ENCODE peak calls at places on chromosomes 1 and 21, in five cellular contexts. F is IMR-90, O is H9, N is H1, T is trophoblast cell. Y is an unnamed sample.

GRCh38 chr21:45562401-45562800 is 20.2 kb upstream of the SLC19A1 start:
- DNase-seq in F (peak), O (peak), N (peak), T (no peak), Y (no peak)

GRCh38 chr1:197902131-197902453 is 338 bp upstream of the C1orf53 start:
- DNase-seq in F (no peak), O (no peak), N (no peak), T (no peak), Y (no peak)

GRCh38 chr1:13539683-13540082 is 25.9 kb upstream of the LRRC38 start:
- DNase-seq in F (no peak), O (no peak), N (no peak), T (no peak), Y (no peak)

GRCh38 chr21:41648591-41649031 is 118.2 kb downstream of the RIPK4 start:
- DNase-seq in F (peak), O (no peak), N (no peak), T (no peak), Y (no peak)

GRCh38 chr1:203661572-203661971 is 34.9 kb downstream of the ATP2B4 start:
- DNase-seq in F (no peak), O (no peak), N (no peak), T (no peak), Y (no peak)

GRCh38 chr1:89213347-89213746 is 14.6 kb upstream of the GBP4 start:
- DNase-seq in F (no peak), O (no peak), N (no peak), T (no peak), Y (no peak)

GRCh38 chr21:45994086-45994661 is 12.6 kb downstream of the COL6A1 start:
- DNase-seq in F (no peak), O (no peak), N (no peak), T (no peak), Y (no peak)

GRCh38 chr1:153526132-153526543 is 9.7 kb downstream of the S100A6 start:
- DNase-seq in F (no peak), O (no peak), N (no peak), T (no peak), Y (no peak)

GRCh38 chr1:210400043-210400840 is 71.5 kb downstream of the HHAT start:
- DNase-seq in F (peak), O (peak), N (peak), T (peak), Y (peak)

GRCh38 chr1:44807364-44808062 is 362 bp upstream of the DYNLT4 start:
- DNase-seq in F (peak), O (peak), N (no peak), T (peak), Y (peak)

GRCh38 chr1:21667348-21668231 is 1.6 kb downstream of the RAP1GAP start:
- DNase-seq in F (no peak), O (no peak), N (no peak), T (no peak), Y (no peak)

GRCh38 chr21:34582506-34583150 is 32.3 kb downstream of the RCAN1 start:
- DNase-seq in F (peak), O (peak), N (no peak), T (peak), Y (peak)

GRCh38 chr1:160795951-160796383 is at the start of gene LY9:
- DNase-seq in F (no peak), O (no peak), N (no peak), T (peak), Y (no peak)

GRCh38 chr1:42171679-42172266 is 7.2 kb upstream of the GUCA2A start:
- DNase-seq in F (no peak), O (no peak), N (no peak), T (peak), Y (no peak)

GRCh38 chr1:40795811-40796586 is 12.4 kb downstream of the KCNQ4 start:
- DNase-seq in F (no peak), O (no peak), N (no peak), T (no peak), Y (no peak)

GRCh38 chr1:109719337-109719837 is 7.3 kb downstream of the GSTM5 start:
- DNase-seq in F (peak), O (no peak), N (no peak), T (no peak), Y (no peak)

GRCh38 chr1:110606784-110607662 is 865 bp upstream of the KCNA2 start:
- DNase-seq in F (no peak), O (peak), N (peak), T (peak), Y (peak)

GRCh38 chr1:204445860-204446412 is 34.3 kb upstream of the PPP1R15B start:
- DNase-seq in F (peak), O (peak), N (peak), T (peak), Y (no peak)

GRCh38 chr1:175341631-175342429 is 149.3 kb upstream of the KIAA0040 start:
- DNase-seq in F (no peak), O (no peak), N (no peak), T (peak), Y (no peak)

GRCh38 chr21:14744368-14744767 is 198.3 kb upstream of the SAMSN1 start:
- DNase-seq in F (no peak), O (no peak), N (no peak), T (no peak), Y (no peak)

GRCh38 chr1:41525891-41526587 is 41.6 kb upstream of the EDN2 start:
- DNase-seq in F (no peak), O (no peak), N (no peak), T (no peak), Y (no peak)

GRCh38 chr1:17277511-17278159 is 28.7 kb downstream of the PADI3 start:
- DNase-seq in F (no peak), O (no peak), N (no peak), T (no peak), Y (no peak)

GRCh38 chr1:197130677-197131304 is 15.7 kb downstream of the ASPM start:
- DNase-seq in F (peak), O (no peak), N (no peak), T (no peak), Y (no peak)

GRCh38 chr1:94541175-94542087 is at the start of gene F3:
- DNase-seq in F (peak), O (peak), N (peak), T (peak), Y (peak)
- H3K14ac ChIP-seq in F (peak), O (no peak), N (no peak), T (peak), Y (peak)

GRCh38 chr1:92030701-92031107 is 919 bp downstream of the EPHX4 start:
- DNase-seq in F (peak), O (no peak), N (no peak), T (peak), Y (no peak)
- H2AFZ ChIP-seq in F (peak), O (peak), N (peak), T (no peak), Y (peak)

GRCh38 chr1:112674986-112675727 is 698 bp downstream of the MOV10 start:
- DNase-seq in F (peak), O (peak), N (peak), T (no peak), Y (peak)

GRCh38 chr1:112673589-112674439 is 645 bp upstream of the MOV10 start:
- DNase-seq in F (peak), O (no peak), N (no peak), T (peak), Y (no peak)

GRCh38 chr1:112672842-112673241 is 1.6 kb upstream of the MOV10 start:
- DNase-seq in F (no peak), O (no peak), N (no peak), T (peak), Y (no peak)

GRCh38 chr1:112675728-112676381 is 1.4 kb downstream of the MOV10 start:
- DNase-seq in F (peak), O (no peak), N (no peak), T (no peak), Y (no peak)

GRCh38 chr1:112674440-112674985 is at the start of gene MOV10:
- DNase-seq in F (peak), O (peak), N (peak), T (peak), Y (peak)
- H3K14ac ChIP-seq in F (peak), O (peak), N (no peak), T (peak), Y (peak)

GRCh38 chr21:28641731-28642130 is 350.9 kb downstream of the LTN1 start:
- DNase-seq in F (no peak), O (no peak), N (no peak), T (peak), Y (no peak)
- H2AFZ ChIP-seq in F (no peak), O (no peak), N (no peak), T (no peak), Y (no peak)

GRCh38 chr1:84506002-84506728 is at the start of the genes GNG5 and SPATA1:
- DNase-seq in F (peak), O (peak), N (peak), T (peak), Y (peak)
- H3K14ac ChIP-seq in F (peak), O (peak), N (no peak), T (peak), Y (peak)